ENCODE peak calls at places on chromosomes 13 and 19, in four cellular contexts. O, X, Y and K are unnamed samples.

GRCh38 chr19:2983351-2984195 is 6.2 kb downstream of the TLE6 start:
- DNase-seq in O (peak), X (peak), Y (peak), K (no peak)

GRCh38 chr13:114111577-114111976 is 20.8 kb downstream of the RASA3 start:
- DNase-seq in O (peak), X (peak), Y (no peak), K (peak)

GRCh38 chr19:16369664-16370576 is 45.3 kb downstream of the KLF2 start:
- DNase-seq in O (no peak), X (no peak), Y (no peak), K (no peak)

GRCh38 chr13:84230568-84230967 is 348.3 kb upstream of the SLITRK1 start:
- DNase-seq in O (no peak), X (no peak), Y (no peak), K (no peak)

GRCh38 chr13:72651196-72651595 is 76.2 kb downstream of the MZT1 start:
- DNase-seq in O (no peak), X (peak), Y (no peak), K (no peak)

GRCh38 chr13:98089246-98089645 is 53.6 kb upstream of the FARP1 start:
- DNase-seq in O (no peak), X (no peak), Y (no peak), K (no peak)

GRCh38 chr19:42762782-42763181 is 2.7 kb downstream of the PSG8 start:
- DNase-seq in O (no peak), X (no peak), Y (no peak), K (no peak)

GRCh38 chr13:61255035-61255796 is 160.4 kb downstream of the PCDH20 start:
- DNase-seq in O (no peak), X (peak), Y (no peak), K (no peak)

GRCh38 chr13:31982540-31982939 is 49.0 kb upstream of the FRY start:
- DNase-seq in O (peak), X (peak), Y (peak), K (peak)

GRCh38 chr13:46992383-46992952 is 95.6 kb upstream of the HTR2A start:
- DNase-seq in O (no peak), X (no peak), Y (no peak), K (no peak)

GRCh38 chr13:69324109-69324886 is 783.3 kb upstream of the ATXN8OS start:
- DNase-seq in O (no peak), X (peak), Y (no peak), K (no peak)

GRCh38 chr13:86510792-86511191 is 711.6 kb upstream of the SLITRK6 start:
- DNase-seq in O (no peak), X (no peak), Y (no peak), K (no peak)

GRCh38 chr19:14051980-14052379 is 9.9 kb downstream of the PALM3 start:
- DNase-seq in O (no peak), X (no peak), Y (no peak), K (no peak)

GRCh38 chr19:38213911-38214625 is 10.0 kb downstream of the DPF1 start:
- DNase-seq in O (no peak), X (peak), Y (no peak), K (no peak)

GRCh38 chr13:110106726-110107125 is 200.2 kb downstream of the COL4A1 start:
- DNase-seq in O (no peak), X (peak), Y (peak), K (no peak)

GRCh38 chr13:74930402-74931165 is 551.4 kb downstream of the TBC1D4 start:
- DNase-seq in O (no peak), X (peak), Y (no peak), K (no peak)

GRCh38 chr13:75513271-75513670 is 24.4 kb downstream of the COMMD6 start:
- DNase-seq in O (no peak), X (no peak), Y (no peak), K (no peak)

GRCh38 chr19:51091895-51092873 is 9.5 kb upstream of the KLK14 start:
- DNase-seq in O (no peak), X (no peak), Y (no peak), K (no peak)

GRCh38 chr13:60164490-60164889 is 762 bp upstream of the DIAPH3 start:
- DNase-seq in O (no peak), X (peak), Y (no peak), K (no peak)

GRCh38 chr19:29662604-29663404 is 2.5 kb upstream of the PLEKHF1 start:
- DNase-seq in O (no peak), X (peak), Y (peak), K (peak)

GRCh38 chr19:2171349-2172145 is 7.8 kb downstream of the DOT1L start:
- DNase-seq in O (no peak), X (peak), Y (peak), K (no peak)

GRCh38 chr19:2254052-2254872 is 2.0 kb downstream of the JSRP1 start:
- DNase-seq in O (no peak), X (no peak), Y (no peak), K (no peak)

GRCh38 chr19:30226464-30227070 is 145.6 kb upstream of the ZNF536 start:
- DNase-seq in O (no peak), X (no peak), Y (no peak), K (no peak)

GRCh38 chr13:35672611-35673010 is 196.1 kb upstream of the MAB21L1 start:
- DNase-seq in O (no peak), X (no peak), Y (no peak), K (no peak)

GRCh38 chr13:105611424-105611823 is 924.0 kb downstream of the EFNB2 start:
- DNase-seq in O (no peak), X (peak), Y (no peak), K (no peak)

GRCh38 chr13:42038661-42039456 is 9.6 kb upstream of the DGKH start:
- DNase-seq in O (no peak), X (no peak), Y (no peak), K (no peak)

GRCh38 chr13:38042771-38043170 is 173.2 kb upstream of the TRPC4 start:
- DNase-seq in O (no peak), X (no peak), Y (no peak), K (no peak)

GRCh38 chr19:48216933-48217332 is 38.8 kb downstream of the CARD8 start:
- DNase-seq in O (no peak), X (no peak), Y (no peak), K (no peak)
- TF ChIP-seq CTCF in O (no peak), X (peak), Y (no peak), K (no peak)

DNA sequence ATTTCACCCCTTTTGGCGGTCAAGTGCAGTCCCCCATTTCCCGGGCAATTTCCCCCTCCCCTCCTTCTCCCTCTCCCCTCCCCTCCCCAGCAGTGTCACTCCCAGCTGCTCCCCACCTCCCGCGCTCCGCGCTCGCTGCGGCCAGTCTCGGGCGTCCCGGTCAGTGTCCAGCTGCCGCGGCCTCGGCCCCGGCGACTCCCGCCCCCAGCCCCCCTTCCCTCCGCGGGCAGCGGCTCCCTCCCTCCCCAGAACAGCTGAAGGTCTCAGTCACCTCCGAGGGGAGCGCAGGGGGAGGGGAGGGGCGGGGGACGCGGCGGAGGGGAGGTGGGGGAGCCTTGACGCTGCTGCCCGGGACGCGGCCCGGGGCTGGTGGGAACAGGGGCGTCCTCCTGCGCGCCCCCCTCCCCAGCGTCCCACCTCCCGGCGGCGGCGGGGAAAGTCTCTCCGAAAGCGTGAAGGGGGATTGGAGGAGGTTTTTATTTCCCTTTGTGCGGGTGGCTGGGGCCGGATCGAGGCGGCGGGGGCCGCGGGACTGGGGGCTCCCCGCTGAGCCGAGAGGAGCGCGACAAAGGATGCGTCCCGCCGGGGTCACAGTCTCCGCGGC is at the start of gene SHD:
- DNase-seq in O (no peak), X (no peak), Y (no peak), K (no peak)
- TF ChIP-seq CTCF in O (no peak), X (no peak), Y (no peak), K (no peak)

GRCh38 chr13:64263285-64263684 is 2847.6 kb upstream of the PCDH20 start:
- DNase-seq in O (no peak), X (no peak), Y (no peak), K (no peak)

GRCh38 chr13:64266024-64266423 is 2850.4 kb upstream of the PCDH20 start:
- DNase-seq in O (no peak), X (no peak), Y (no peak), K (no peak)
- TF ChIP-seq CTCF in O (no peak), X (no peak), Y (no peak), K (no peak)

GRCh38 chr19:12656899-12657571 is 9.5 kb downstream of the MAN2B1 start:
- DNase-seq in O (no peak), X (no peak), Y (no peak), K (no peak)
- TF ChIP-seq CTCF in O (no peak), X (no peak), Y (no peak), K (no peak)